ENCODE peak calls at places on chromosomes 4 and X, in eight cellular contexts. Y is neuronal stem cell, N is sciatic nerve, R is posterior cingulate gyrus, F is AG10803, P is pulmonary artery endothelial cell, Z is choroid plexus epithelial cell, D is tibial nerve. O is an unnamed sample.

GRCh38 chr4:86319390-86319789 is 40.5 kb downstream of the MAPK10 start:
- DNase-seq in Y (no peak), N (no peak), R (no peak), F (no peak), P (no peak), Z (no peak), D (no peak), O (no peak)

GRCh38 chr4:25002679-25003078 is 28.1 kb downstream of the LGI2 start:
- DNase-seq in Y (no peak), N (no peak), R (no peak), F (no peak), P (peak), Z (no peak), D (no peak), O (no peak)

GRCh38 chr4:148203056-148203898 is 238.9 kb downstream of the NR3C2 start:
- DNase-seq in Y (peak), N (no peak), R (no peak), F (no peak), P (no peak), Z (no peak), D (no peak), O (no peak)

GRCh38 chr4:25503779-25504178 is 126.7 kb downstream of the ANAPC4 start:
- DNase-seq in Y (no peak), N (no peak), R (no peak), F (no peak), P (no peak), Z (no peak), D (no peak), O (no peak)

GRCh38 chr4:94545296-94545695 is 93.6 kb downstream of the PDLIM5 start:
- DNase-seq in Y (no peak), N (no peak), R (no peak), F (peak), P (peak), Z (peak), D (no peak), O (no peak)

GRCh38 chrX:12360389-12360788 is 222.1 kb downstream of the FRMPD4 start:
- DNase-seq in Y (no peak), N (no peak), R (no peak), F (peak), P (peak), Z (peak), D (no peak), O (no peak)

GRCh38 chr4:123749408-123749807 is 352.8 kb downstream of the SPRY1 start:
- DNase-seq in Y (no peak), N (no peak), R (no peak), F (no peak), P (no peak), Z (no peak), D (no peak), O (no peak)

GRCh38 chr4:47145630-47146029 is 114.3 kb downstream of the GABRB1 start:
- DNase-seq in Y (no peak), N (no peak), R (no peak), F (peak), P (no peak), Z (peak), D (no peak), O (peak)